ENCODE peak calls at places on chromosomes 16 and 17, in ten cellular contexts. One of them, this sample, is unnamed.

GRCh38 chr17:59353106-59353854 is 21.8 kb downstream of the YPEL2 start:
- DNase-seq in HL-60: no peak
- DNase-seq in lower leg skin: no peak
- DNase-seq in GM12864: no peak
- DNase-seq in endothelial cell: no peak
- DNase-seq in fibroblast of lung: no peak
- DNase-seq in thoracic aorta: no peak
- DNase-seq in astrocyte of the spinal cord: no peak
- DNase-seq in GM12865: no peak
- DNase-seq in HCT116: no peak
- DNase-seq in this sample: no peak

GRCh38 chr17:9284884-9285283 is 263.6 kb downstream of the NTN1 start:
- DNase-seq in HL-60: no peak
- DNase-seq in lower leg skin: peak; percentile 85
- DNase-seq in GM12864: no peak
- DNase-seq in endothelial cell: no peak
- DNase-seq in fibroblast of lung: no peak
- DNase-seq in thoracic aorta: no peak
- DNase-seq in astrocyte of the spinal cord: no peak
- DNase-seq in GM12865: no peak
- DNase-seq in HCT116: no peak
- DNase-seq in this sample: no peak

GRCh38 chr16:974606-975312 is 4.0 kb upstream of the LMF1 start:
- DNase-seq in HL-60: no peak
- DNase-seq in lower leg skin: no peak
- DNase-seq in GM12864: no peak
- DNase-seq in endothelial cell: no peak
- DNase-seq in fibroblast of lung: no peak
- DNase-seq in thoracic aorta: no peak
- DNase-seq in astrocyte of the spinal cord: no peak
- DNase-seq in GM12865: no peak
- DNase-seq in HCT116: no peak
- DNase-seq in this sample: no peak

GRCh38 chr17:20059728-20060188 is 50.6 kb downstream of the SPECC1 start:
- DNase-seq in HL-60: no peak
- DNase-seq in lower leg skin: no peak
- DNase-seq in GM12864: peak; percentile 59
- DNase-seq in endothelial cell: no peak
- DNase-seq in fibroblast of lung: peak; percentile 11
- DNase-seq in thoracic aorta: no peak
- DNase-seq in astrocyte of the spinal cord: peak; percentile 23
- DNase-seq in GM12865: peak; percentile 83
- DNase-seq in HCT116: no peak
- DNase-seq in this sample: peak; percentile 41

GRCh38 chr17:51046527-51047384 is 73.9 kb downstream of the SPAG9 start:
- DNase-seq in HL-60: no peak
- DNase-seq in lower leg skin: peak; percentile 89
- DNase-seq in GM12864: no peak
- DNase-seq in endothelial cell: peak; percentile 60
- DNase-seq in fibroblast of lung: peak; percentile 90
- DNase-seq in thoracic aorta: no peak
- DNase-seq in astrocyte of the spinal cord: peak; percentile 96
- DNase-seq in GM12865: no peak
- DNase-seq in HCT116: no peak
- DNase-seq in this sample: no peak

GRCh38 chr17:73555199-73555810 is 88.9 kb downstream of the SDK2 start:
- DNase-seq in HL-60: no peak
- DNase-seq in lower leg skin: no peak
- DNase-seq in GM12864: no peak
- DNase-seq in endothelial cell: no peak
- DNase-seq in fibroblast of lung: no peak
- DNase-seq in thoracic aorta: no peak
- DNase-seq in astrocyte of the spinal cord: no peak
- DNase-seq in GM12865: no peak
- DNase-seq in HCT116: no peak
- DNase-seq in this sample: no peak

GRCh38 chr17:42922335-42922734 is 21.7 kb downstream of the G6PC1 start:
- DNase-seq in HL-60: no peak
- DNase-seq in lower leg skin: no peak
- DNase-seq in GM12864: no peak
- DNase-seq in endothelial cell: no peak
- DNase-seq in fibroblast of lung: no peak
- DNase-seq in thoracic aorta: no peak
- DNase-seq in astrocyte of the spinal cord: no peak
- DNase-seq in GM12865: no peak
- DNase-seq in HCT116: no peak
- DNase-seq in this sample: no peak

GRCh38 chr17:80504671-80505413 is 28.4 kb upstream of the NPTX1 start:
- DNase-seq in HL-60: no peak
- DNase-seq in lower leg skin: no peak
- DNase-seq in GM12864: no peak
- DNase-seq in endothelial cell: no peak
- DNase-seq in fibroblast of lung: no peak
- DNase-seq in thoracic aorta: no peak
- DNase-seq in astrocyte of the spinal cord: peak; percentile 78
- DNase-seq in GM12865: no peak
- DNase-seq in HCT116: no peak
- DNase-seq in this sample: no peak

GRCh38 chr17:42287305-42288077 is 807 bp upstream of the STAT5A start:
- DNase-seq in HL-60: no peak
- DNase-seq in lower leg skin: peak; percentile 90
- DNase-seq in GM12864: no peak
- DNase-seq in endothelial cell: no peak
- DNase-seq in fibroblast of lung: peak; percentile 45
- DNase-seq in thoracic aorta: no peak
- DNase-seq in astrocyte of the spinal cord: no peak
- DNase-seq in GM12865: peak; percentile 66
- DNase-seq in HCT116: no peak
- DNase-seq in this sample: peak; percentile 76

GRCh38 chr17:49469831-49470568 is 25.1 kb upstream of the NGFR start:
- DNase-seq in HL-60: no peak
- DNase-seq in lower leg skin: no peak
- DNase-seq in GM12864: no peak
- DNase-seq in endothelial cell: no peak
- DNase-seq in fibroblast of lung: no peak
- DNase-seq in thoracic aorta: no peak
- DNase-seq in astrocyte of the spinal cord: no peak
- DNase-seq in GM12865: no peak
- DNase-seq in HCT116: no peak
- DNase-seq in this sample: no peak

GRCh38 chr17:27473748-27474609 is 17.7 kb downstream of the KSR1 start:
- DNase-seq in HL-60: peak; percentile 44
- DNase-seq in lower leg skin: no peak
- DNase-seq in GM12864: peak; percentile 75
- DNase-seq in endothelial cell: no peak
- DNase-seq in fibroblast of lung: no peak
- DNase-seq in thoracic aorta: no peak
- DNase-seq in astrocyte of the spinal cord: no peak
- DNase-seq in GM12865: peak; percentile 92
- DNase-seq in HCT116: no peak
- DNase-seq in this sample: peak; percentile 60

GRCh38 chr16:58187657-58188430 is 10.1 kb downstream of the CSNK2A2 start:
- DNase-seq in HL-60: no peak
- DNase-seq in lower leg skin: no peak
- DNase-seq in GM12864: no peak
- DNase-seq in endothelial cell: no peak
- DNase-seq in fibroblast of lung: no peak
- DNase-seq in thoracic aorta: no peak
- DNase-seq in astrocyte of the spinal cord: peak; percentile 3
- DNase-seq in GM12865: no peak
- DNase-seq in HCT116: no peak
- DNase-seq in this sample: no peak

GRCh38 chr17:50893183-50893993 is 27.2 kb upstream of the TOB1 start:
- DNase-seq in HL-60: no peak
- DNase-seq in lower leg skin: no peak
- DNase-seq in GM12864: no peak
- DNase-seq in endothelial cell: no peak
- DNase-seq in fibroblast of lung: peak; percentile 60
- DNase-seq in thoracic aorta: no peak
- DNase-seq in astrocyte of the spinal cord: peak; percentile 78
- DNase-seq in GM12865: no peak
- DNase-seq in HCT116: peak; percentile 71
- DNase-seq in this sample: peak; percentile 6

GRCh38 chr16:81734632-81735434 is 44.3 kb upstream of the PLCG2 start:
- DNase-seq in HL-60: no peak
- DNase-seq in lower leg skin: no peak
- DNase-seq in GM12864: no peak
- DNase-seq in endothelial cell: no peak
- DNase-seq in fibroblast of lung: no peak
- DNase-seq in thoracic aorta: no peak
- DNase-seq in astrocyte of the spinal cord: no peak
- DNase-seq in GM12865: no peak
- DNase-seq in HCT116: no peak
- DNase-seq in this sample: no peak

GRCh38 chr16:85428899-85429775 is 184.0 kb upstream of the GSE1 start:
- DNase-seq in HL-60: no peak
- DNase-seq in lower leg skin: peak; percentile 77
- DNase-seq in GM12864: no peak
- DNase-seq in endothelial cell: peak; percentile 2
- DNase-seq in fibroblast of lung: no peak
- DNase-seq in thoracic aorta: no peak
- DNase-seq in astrocyte of the spinal cord: no peak
- DNase-seq in GM12865: no peak
- DNase-seq in HCT116: no peak
- DNase-seq in this sample: no peak

GRCh38 chr16:67207116-67207856 is 8.4 kb downstream of the ELMO3 start:
- DNase-seq in HL-60: no peak
- DNase-seq in lower leg skin: no peak
- DNase-seq in GM12864: no peak
- DNase-seq in endothelial cell: no peak
- DNase-seq in fibroblast of lung: no peak
- DNase-seq in thoracic aorta: no peak
- DNase-seq in astrocyte of the spinal cord: peak; percentile 14
- DNase-seq in GM12865: no peak
- DNase-seq in HCT116: no peak
- DNase-seq in this sample: peak; percentile 41

GRCh38 chr17:6495450-6496115 is 51.3 kb downstream of the PIMREG start:
- DNase-seq in HL-60: no peak
- DNase-seq in lower leg skin: peak; percentile 50
- DNase-seq in GM12864: no peak
- DNase-seq in endothelial cell: no peak
- DNase-seq in fibroblast of lung: no peak
- DNase-seq in thoracic aorta: no peak
- DNase-seq in astrocyte of the spinal cord: no peak
- DNase-seq in GM12865: no peak
- DNase-seq in HCT116: no peak
- DNase-seq in this sample: no peak
- TF ChIP-seq CTCF in HL-60: no peak
- TF ChIP-seq CTCF in lower leg skin: no peak
- TF ChIP-seq CTCF in GM12864: no peak
- TF ChIP-seq CTCF in endothelial cell: no peak
- TF ChIP-seq CTCF in fibroblast of lung: no peak
- TF ChIP-seq CTCF in thoracic aorta: no peak
- TF ChIP-seq CTCF in astrocyte of the spinal cord: peak; percentile 12
- TF ChIP-seq CTCF in GM12865: no peak
- TF ChIP-seq CTCF in HCT116: peak; percentile 51
- TF ChIP-seq CTCF in this sample: no peak

GRCh38 chr17:12342609-12343248 is 322.1 kb downstream of the MAP2K4 start:
- DNase-seq in HL-60: no peak
- DNase-seq in lower leg skin: no peak
- DNase-seq in GM12864: peak; percentile 8
- DNase-seq in endothelial cell: peak; percentile 56
- DNase-seq in fibroblast of lung: peak; percentile 34
- DNase-seq in thoracic aorta: no peak
- DNase-seq in astrocyte of the spinal cord: no peak
- DNase-seq in GM12865: peak; percentile 61
- DNase-seq in HCT116: peak; percentile 8
- DNase-seq in this sample: peak; percentile 62
- TF ChIP-seq CTCF in HL-60: peak; percentile 3
- TF ChIP-seq CTCF in lower leg skin: no peak
- TF ChIP-seq CTCF in GM12864: peak; percentile 81
- TF ChIP-seq CTCF in endothelial cell: peak; percentile 63
- TF ChIP-seq CTCF in fibroblast of lung: peak; percentile 67
- TF ChIP-seq CTCF in thoracic aorta: peak; percentile 37
- TF ChIP-seq CTCF in astrocyte of the spinal cord: peak; percentile 38
- TF ChIP-seq CTCF in GM12865: peak; percentile 72
- TF ChIP-seq CTCF in HCT116: peak; percentile 85
- TF ChIP-seq CTCF in this sample: no peak

DNA sequence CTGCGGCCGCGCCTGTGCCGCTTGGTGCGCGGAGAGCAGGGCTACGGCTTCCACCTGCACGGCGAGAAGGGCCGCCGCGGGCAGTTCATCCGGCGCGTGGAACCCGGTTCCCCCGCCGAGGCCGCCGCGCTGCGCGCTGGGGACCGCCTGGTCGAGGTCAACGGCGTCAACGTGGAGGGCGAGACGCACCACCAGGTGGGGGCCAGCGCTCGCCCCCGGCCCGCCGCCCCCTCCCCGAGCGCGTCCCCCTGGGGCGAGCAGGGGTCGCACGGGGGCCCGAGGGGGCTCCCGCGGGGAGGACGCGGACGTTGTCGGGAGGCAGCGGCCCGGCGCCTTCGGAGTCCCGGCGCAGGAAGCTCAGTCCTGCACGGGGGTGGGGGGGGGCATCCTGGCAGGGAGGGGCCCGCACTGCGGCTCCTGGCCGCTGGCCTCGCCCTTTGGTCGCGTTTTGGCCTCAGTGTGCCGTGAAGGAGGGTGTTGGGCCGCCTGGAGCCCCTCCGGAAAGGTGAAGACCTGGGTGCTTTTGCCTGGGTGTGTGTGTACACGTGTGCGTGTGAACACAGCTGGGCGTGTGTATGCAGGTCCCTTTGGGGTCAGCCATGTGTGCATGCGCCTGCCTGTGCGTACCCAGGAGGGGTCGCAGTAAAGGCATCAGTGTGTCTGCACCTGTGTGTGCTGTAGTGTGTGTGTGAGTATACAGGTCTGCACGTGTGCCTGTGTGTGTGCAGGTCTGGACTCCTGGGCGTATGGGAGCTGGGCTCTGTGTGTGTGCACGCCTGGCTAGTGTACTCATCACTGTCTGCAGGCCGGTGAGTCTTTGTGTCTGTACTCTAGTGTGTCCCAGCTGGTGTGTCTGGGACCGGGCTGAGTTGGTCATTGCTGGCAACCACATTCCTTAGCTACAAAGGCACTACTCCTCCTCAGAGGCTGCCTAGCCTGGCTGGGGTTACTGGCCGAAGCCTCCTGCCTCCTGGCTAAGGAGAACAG is 615 bp downstream of the NHERF2 start:
- DNase-seq in HL-60: no peak
- DNase-seq in lower leg skin: no peak
- DNase-seq in GM12864: no peak
- DNase-seq in endothelial cell: no peak
- DNase-seq in fibroblast of lung: no peak
- DNase-seq in thoracic aorta: no peak
- DNase-seq in astrocyte of the spinal cord: no peak
- DNase-seq in GM12865: no peak
- DNase-seq in HCT116: no peak
- DNase-seq in this sample: no peak
- TF ChIP-seq CTCF in HL-60: no peak
- TF ChIP-seq CTCF in lower leg skin: no peak
- TF ChIP-seq CTCF in GM12864: no peak
- TF ChIP-seq CTCF in endothelial cell: no peak
- TF ChIP-seq CTCF in fibroblast of lung: no peak
- TF ChIP-seq CTCF in thoracic aorta: no peak
- TF ChIP-seq CTCF in astrocyte of the spinal cord: no peak
- TF ChIP-seq CTCF in GM12865: peak; percentile 2
- TF ChIP-seq CTCF in HCT116: no peak
- TF ChIP-seq CTCF in this sample: no peak

DNA sequence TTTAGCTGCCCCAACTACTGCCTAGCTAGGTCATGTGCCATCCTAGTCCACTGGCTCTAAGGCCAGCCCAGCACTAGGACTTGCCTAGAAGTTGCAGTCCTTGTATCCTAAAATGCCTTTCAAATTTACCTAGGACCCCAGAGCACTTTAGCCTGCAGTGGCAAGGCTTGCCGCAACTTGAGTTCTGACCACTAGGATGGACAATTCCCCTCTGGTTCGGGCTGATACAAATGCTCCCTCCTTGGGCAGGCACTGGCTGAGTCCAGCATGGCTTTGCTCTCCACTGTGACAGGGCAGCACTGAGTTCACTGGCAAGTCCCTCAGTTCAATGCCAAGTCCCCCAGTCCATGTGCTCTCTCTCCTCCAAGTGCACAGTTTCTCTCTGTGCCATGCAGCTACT is 9.9 kb upstream of the TMEM219 start:
- DNase-seq in HL-60: no peak
- DNase-seq in lower leg skin: no peak
- DNase-seq in GM12864: no peak
- DNase-seq in endothelial cell: no peak
- DNase-seq in fibroblast of lung: no peak
- DNase-seq in thoracic aorta: no peak
- DNase-seq in astrocyte of the spinal cord: no peak
- DNase-seq in GM12865: no peak
- DNase-seq in HCT116: no peak
- DNase-seq in this sample: no peak
- TF ChIP-seq CTCF in HL-60: no peak
- TF ChIP-seq CTCF in lower leg skin: no peak
- TF ChIP-seq CTCF in GM12864: no peak
- TF ChIP-seq CTCF in endothelial cell: no peak
- TF ChIP-seq CTCF in fibroblast of lung: no peak
- TF ChIP-seq CTCF in thoracic aorta: no peak
- TF ChIP-seq CTCF in astrocyte of the spinal cord: no peak
- TF ChIP-seq CTCF in GM12865: no peak
- TF ChIP-seq CTCF in HCT116: peak; percentile 35
- TF ChIP-seq CTCF in this sample: no peak

This sample was measured in GM13976.